ENCODE peak calls at places on chromosomes 16 and 17, in nine cellular contexts. F, G, T, C, L, P, W, V and R are unnamed samples.

GRCh38 chr17:18960803-18961511 is 9.0 kb downstream of the SLC5A10 start:
- DNase-seq in T (peak; percentile 92), G (peak; percentile 25), V (peak; percentile 88), W (no peak), F (peak; percentile 76), C (peak; percentile 69), P (peak; percentile 88), L (peak; percentile 86), R (peak; percentile 94)

GRCh38 chr16:65600046-65600445 is 478.2 kb upstream of the CDH11 start:
- DNase-seq in C (no peak), W (peak; percentile 86), G (no peak), F (no peak), L (no peak), T (no peak), V (no peak), P (no peak), R (no peak)

GRCh38 chr17:27502526-27503324 is 46.5 kb downstream of the KSR1 start:
- DNase-seq in T (no peak), P (no peak), F (no peak), C (peak; percentile 92), W (no peak), G (no peak), L (no peak), V (no peak), R (no peak)

GRCh38 chr17:75031972-75032895 is 14.5 kb downstream of the ATP5PD start:
- DNase-seq in L (peak; percentile 73), F (peak; percentile 32), P (peak; percentile 65), G (no peak), C (peak; percentile 65), T (peak; percentile 72), W (peak; percentile 95), V (no peak), R (peak; percentile 38)

GRCh38 chr17:62627219-62627903 is at the start of gene MRC2:
- DNase-seq in C (peak; percentile 62), V (peak; percentile 55), F (peak; percentile 93), T (peak; percentile 76), W (no peak), G (peak; percentile 55), P (peak; percentile 79), L (no peak), R (peak; percentile 76)

GRCh38 chr17:29140631-29141483 is 39.3 kb downstream of the MYO18A start:
- DNase-seq in L (peak; percentile 73), V (no peak), T (peak; percentile 49), P (peak; percentile 80), W (no peak), C (no peak), F (peak; percentile 90), G (peak; percentile 63), R (peak; percentile 75)

GRCh38 chr17:2438823-2439222 is 38.0 kb upstream of the MNT start:
- DNase-seq in G (no peak), W (no peak), L (no peak), P (no peak), V (no peak), T (no peak), C (no peak), F (peak; percentile 18), R (no peak)

GRCh38 chr17:46167826-46168569 is 25.2 kb downstream of the KANSL1 start:
- DNase-seq in V (no peak), F (no peak), T (no peak), C (no peak), G (no peak), L (no peak), P (no peak), W (no peak), R (no peak)

GRCh38 chr16:392450-393027 is 4.5 kb upstream of the NME4 start:
- DNase-seq in F (peak; percentile 45), W (no peak), T (no peak), C (no peak), G (no peak), L (no peak), P (no peak), V (no peak), R (no peak)

GRCh38 chr17:72353502-72353901 is 232.7 kb downstream of the SOX9 start:
- DNase-seq in C (no peak), P (peak; percentile 89), T (no peak), V (no peak), W (no peak), G (no peak), L (no peak), F (no peak), R (no peak)

GRCh38 chr17:36877774-36878173 is 59.5 kb upstream of the LHX1 start:
- DNase-seq in F (peak; percentile 22), P (no peak), C (no peak), L (no peak), T (peak; percentile 12), W (no peak), G (no peak), V (no peak), R (no peak)

GRCh38 chr17:28880572-28880945 is 17.0 kb downstream of the FLOT2 start:
- DNase-seq in G (no peak), W (no peak), L (no peak), C (no peak), V (no peak), F (no peak), P (no peak), T (no peak), R (no peak)

GRCh38 chr17:41621916-41622315 is 2.5 kb downstream of the KRT17 start:
- DNase-seq in F (no peak), G (no peak), V (no peak), P (no peak), T (no peak), C (no peak), L (no peak), W (no peak), R (peak; percentile 1)

GRCh38 chr16:80803341-80804060 is 897 bp downstream of the CDYL2 start:
- DNase-seq in G (no peak), C (peak; percentile 43), V (peak; percentile 43), P (peak; percentile 6), F (peak; percentile 22), L (peak; percentile 73), W (no peak), T (peak; percentile 59), R (peak; percentile 75)

GRCh38 chr16:66026211-66026610 is 340.3 kb upstream of the CDH5 start:
- DNase-seq in L (no peak), W (no peak), F (peak; percentile 34), T (no peak), C (peak; percentile 15), P (no peak), V (no peak), G (peak; percentile 2), R (no peak)